ENCODE peak calls at places on chromosome 2, in ten cellular contexts. T is skeletal muscle cell, S is AG04450, J is thoracic aorta, X is neural crest cell, E is NCI-H748 treated with DMSO at 0.1 percent for 48 hours, L is fibroblast of lung, R is activated B cell treated with CpG ODN at 0.5 μM for 24 hours, A is T-helper 22 cell, U is GM12892. N is an unnamed sample.
A peak's percentile ranks its signal among the peaks of the same experiment; 100 is the strongest.

GRCh38 chr2:128261245-128262128 is 57.2 kb downstream of the HS6ST1 start:
- DNase-seq in S (no peak), J (no peak), L (no peak), E (no peak), X (no peak), T (no peak), U (no peak), R (no peak), A (no peak), N (no peak)

GRCh38 chr2:136117909-136118818 is at the start of gene CXCR4:
- DNase-seq in J (no peak), U (peak; percentile 75), A (peak; percentile 82), X (peak; percentile 86), T (no peak), S (no peak), L (peak; percentile 23), E (peak; percentile 89), R (peak; percentile 90), N (no peak)

GRCh38 chr2:175366814-175367213 is 185.3 kb upstream of the ATP5MC3 start:
- DNase-seq in U (peak; percentile 4), R (no peak), S (no peak), J (no peak), X (peak; percentile 45), A (no peak), L (peak; percentile 24), E (peak; percentile 92), T (peak; percentile 4), N (peak; percentile 41)

GRCh38 chr2:167196461-167197252 is 308.4 kb downstream of the XIRP2 start:
- DNase-seq in R (no peak), A (no peak), X (no peak), S (peak; percentile 27), J (no peak), T (peak; percentile 27), U (no peak), L (peak; percentile 60), E (no peak), N (peak; percentile 33)

GRCh38 chr2:142742301-142743214 is 134.9 kb upstream of the KYNU start:
- DNase-seq in T (peak; percentile 64), A (no peak), S (peak; percentile 39), E (no peak), J (no peak), X (no peak), L (peak; percentile 91), U (no peak), R (no peak), N (peak; percentile 66)

GRCh38 chr2:232574674-232575403 is 24.4 kb downstream of the EIF4E2 start:
- DNase-seq in S (no peak), R (no peak), U (no peak), L (peak; percentile 20), T (peak; percentile 54), E (no peak), J (no peak), A (no peak), X (no peak), N (peak; percentile 61)

GRCh38 chr2:217370391-217370790 is 510.5 kb upstream of the TNP1 start:
- DNase-seq in R (no peak), T (peak; percentile 54), X (no peak), L (peak; percentile 98), S (no peak), J (no peak), A (no peak), E (no peak), U (no peak), N (peak; percentile 82)

GRCh38 chr2:206084870-206085741 is 868 bp downstream of the INO80D start:
- DNase-seq in R (no peak), T (no peak), J (no peak), A (peak; percentile 21), X (peak; percentile 30), E (no peak), L (peak; percentile 22), S (no peak), U (peak; percentile 29), N (peak; percentile 11)

GRCh38 chr2:203533696-203534471 is 1.2 kb downstream of the RAPH1 start:
- DNase-seq in A (no peak), E (no peak), S (peak; percentile 26), T (peak; percentile 37), L (peak; percentile 87), R (no peak), X (no peak), U (no peak), J (no peak), N (peak; percentile 67)

GRCh38 chr2:68806511-68807109 is 64.6 kb downstream of the BMP10 start:
- DNase-seq in L (peak; percentile 86), A (no peak), X (no peak), T (peak; percentile 30), S (peak; percentile 41), U (no peak), R (no peak), E (no peak), J (no peak), N (peak; percentile 61)